ENCODE peak calls at places on chromosome X, in ten cellular contexts. P, C, Y, X, N, R, U, J, B and W are unnamed samples.

GRCh38 chrX:24676403-24677024 is 17.2 kb upstream of the POLA1 start:
- DNase-seq in P (no peak), C (no peak), Y (no peak), X (no peak), N (no peak), R (no peak), U (no peak), J (no peak), B (no peak), W (no peak)

GRCh38 chrX:103608305-103608963 is 671 bp downstream of the TCEAL3 start:
- DNase-seq in P (no peak), C (peak), Y (no peak), X (no peak), N (peak), R (peak), U (no peak), J (no peak), B (no peak), W (no peak)

GRCh38 chrX:10414106-10414824 is 206.1 kb downstream of the MID1 start:
- DNase-seq in P (no peak), C (no peak), Y (no peak), X (no peak), N (no peak), R (no peak), U (no peak), J (no peak), B (no peak), W (no peak)

GRCh38 chrX:6644411-6644810 is 109.5 kb upstream of the VCX3A start:
- DNase-seq in P (no peak), C (no peak), Y (no peak), X (no peak), N (no peak), R (peak), U (no peak), J (no peak), B (no peak), W (no peak)

GRCh38 chrX:106139048-106139447 is 29.1 kb upstream of the PWWP3B start:
- DNase-seq in P (no peak), C (no peak), Y (no peak), X (no peak), N (no peak), R (no peak), U (no peak), J (no peak), B (no peak), W (no peak)

GRCh38 chrX:83469551-83469950 is 38.5 kb upstream of the POU3F4 start:
- DNase-seq in P (no peak), C (no peak), Y (peak), X (peak), N (no peak), R (peak), U (no peak), J (no peak), B (no peak), W (no peak)

GRCh38 chrX:97189668-97190067 is 306.0 kb downstream of the RPA4 start:
- DNase-seq in P (no peak), C (no peak), Y (no peak), X (no peak), N (no peak), R (no peak), U (no peak), J (no peak), B (no peak), W (no peak)

GRCh38 chrX:17854069-17854468 is 7.0 kb downstream of the RAI2 start:
- DNase-seq in P (no peak), C (no peak), Y (no peak), X (no peak), N (no peak), R (no peak), U (no peak), J (no peak), B (no peak), W (no peak)

GRCh38 chrX:47573334-47574095 is 8.7 kb upstream of the TIMP1 start:
- DNase-seq in P (peak), C (peak), Y (no peak), X (peak), N (peak), R (peak), U (no peak), J (no peak), B (peak), W (no peak)

GRCh38 chrX:150587585-150588503 is 19.4 kb downstream of the MTM1 start:
- DNase-seq in P (peak), C (no peak), Y (no peak), X (no peak), N (no peak), R (no peak), U (no peak), J (peak), B (no peak), W (no peak)

GRCh38 chrX:153882086-153882498 is 3.9 kb downstream of the L1CAM start:
- DNase-seq in P (no peak), C (peak), Y (no peak), X (peak), N (no peak), R (no peak), U (peak), J (no peak), B (no peak), W (no peak)

GRCh38 chrX:78327370-78328048 is at the start of gene CYSLTR1:
- DNase-seq in P (no peak), C (no peak), Y (peak), X (no peak), N (peak), R (no peak), U (no peak), J (no peak), B (no peak), W (no peak)

GRCh38 chrX:21972721-21973120 is 32.2 kb downstream of the SMS start:
- DNase-seq in P (no peak), C (no peak), Y (no peak), X (peak), N (no peak), R (no peak), U (peak), J (no peak), B (no peak), W (no peak)

GRCh38 chrX:14777484-14777883 is 95.4 kb downstream of the FANCB start:
- DNase-seq in P (no peak), C (no peak), Y (no peak), X (peak), N (no peak), R (no peak), U (peak), J (no peak), B (no peak), W (no peak)

GRCh38 chrX:65697915-65698796 is 30.7 kb downstream of the MSN start:
- DNase-seq in P (peak), C (peak), Y (peak), X (no peak), N (peak), R (no peak), U (peak), J (peak), B (no peak), W (no peak)

GRCh38 chrX:80808854-80809493 is 703 bp downstream of the BRWD3 start:
- DNase-seq in P (no peak), C (no peak), Y (peak), X (no peak), N (peak), R (peak), U (no peak), J (peak), B (no peak), W (no peak)

GRCh38 chrX:43880439-43880838 is 1.8 kb downstream of the MAOB start:
- DNase-seq in P (no peak), C (no peak), Y (no peak), X (no peak), N (no peak), R (no peak), U (no peak), J (no peak), B (no peak), W (no peak)

GRCh38 chrX:153802513-153803045 is 8.1 kb downstream of the SSR4 start:
- DNase-seq in P (no peak), C (no peak), Y (no peak), X (no peak), N (no peak), R (no peak), U (no peak), J (no peak), B (no peak), W (no peak)

GRCh38 chrX:120774611-120775010 is 101.1 kb downstream of the CT47B1 start:
- DNase-seq in P (no peak), C (no peak), Y (no peak), X (no peak), N (no peak), R (peak), U (no peak), J (no peak), B (no peak), W (no peak)

GRCh38 chrX:107700317-107700774 is 72.0 kb downstream of the PRPS1 start:
- DNase-seq in P (no peak), C (no peak), Y (no peak), X (no peak), N (no peak), R (peak), U (no peak), J (no peak), B (no peak), W (no peak)

GRCh38 chrX:38561126-38561868 is at the start of gene TSPAN7:
- DNase-seq in P (peak), C (peak), Y (peak), X (peak), N (peak), R (peak), U (peak), J (peak), B (peak), W (peak)

GRCh38 chrX:142076633-142077032 is 128.5 kb downstream of the MAGEC2 start:
- DNase-seq in P (no peak), C (no peak), Y (no peak), X (no peak), N (no peak), R (no peak), U (no peak), J (no peak), B (no peak), W (no peak)

DNA sequence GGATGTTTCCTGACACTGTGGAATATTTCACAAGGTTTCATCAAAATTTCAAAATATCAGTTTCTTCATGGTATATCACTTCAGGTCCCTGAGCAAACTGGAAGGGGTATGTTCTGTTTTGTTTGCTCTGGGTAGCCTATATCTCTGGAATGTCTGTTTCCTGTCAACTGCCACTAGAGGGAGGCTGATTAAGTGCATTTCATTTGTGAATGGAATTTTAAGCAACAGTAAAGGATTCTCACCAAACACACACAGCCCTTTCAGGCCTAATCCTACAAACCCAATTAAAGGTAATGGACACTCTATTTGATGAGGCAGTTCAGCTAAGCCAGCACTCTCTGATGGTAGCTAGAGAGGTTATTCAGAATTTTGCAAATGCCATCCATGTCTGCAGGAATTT is 307.1 kb downstream of the TEX13A start:
- DNase-seq in P (no peak), C (no peak), Y (peak), X (no peak), N (no peak), R (peak), U (peak), J (no peak), B (no peak), W (no peak)
- TF ChIP-seq CTCF in P (no peak), C (no peak), Y (peak), X (peak), N (no peak), R (peak), U (peak), J (peak), B (no peak), W (peak)

GRCh38 chrX:42090395-42090794 is 167.0 kb upstream of the CASK start:
- DNase-seq in P (no peak), C (no peak), Y (no peak), X (no peak), N (no peak), R (no peak), U (no peak), J (no peak), B (no peak), W (no peak)

GRCh38 chrX:42085836-42086235 is 162.5 kb upstream of the CASK start:
- DNase-seq in P (no peak), C (no peak), Y (no peak), X (no peak), N (no peak), R (no peak), U (no peak), J (no peak), B (no peak), W (no peak)

GRCh38 chrX:42093756-42094155 is 170.4 kb upstream of the CASK start:
- DNase-seq in P (no peak), C (no peak), Y (no peak), X (peak), N (no peak), R (no peak), U (no peak), J (no peak), B (no peak), W (no peak)

GRCh38 chrX:42089014-42089413 is 165.7 kb upstream of the CASK start:
- DNase-seq in P (no peak), C (no peak), Y (no peak), X (no peak), N (no peak), R (no peak), U (no peak), J (no peak), B (no peak), W (no peak)

DNA sequence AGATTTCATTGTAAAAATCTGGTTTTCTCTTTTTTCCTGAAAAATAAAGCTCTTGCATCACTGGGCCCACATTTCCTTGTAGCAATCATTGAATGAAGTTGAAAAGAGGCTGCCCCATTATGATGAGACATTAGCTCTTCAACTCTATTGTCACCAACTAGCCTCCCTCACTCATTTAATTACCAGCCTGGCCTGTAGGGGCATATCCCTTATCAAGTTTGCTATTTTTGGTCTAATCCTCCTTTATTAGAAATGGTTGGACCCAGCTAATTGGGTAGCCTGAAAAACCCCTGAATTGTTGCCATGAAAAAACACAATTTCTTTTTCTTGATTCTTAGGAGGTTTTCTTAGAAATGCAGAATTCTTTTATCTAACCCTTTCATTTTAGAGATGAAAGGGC is 164.6 kb upstream of the CASK start:
- DNase-seq in P (no peak), C (no peak), Y (no peak), X (no peak), N (no peak), R (no peak), U (no peak), J (no peak), B (no peak), W (no peak)
- TF ChIP-seq CTCF in P (no peak), C (no peak), Y (no peak), X (no peak), N (no peak), R (no peak), U (no peak), J (no peak), B (no peak), W (no peak)

DNA sequence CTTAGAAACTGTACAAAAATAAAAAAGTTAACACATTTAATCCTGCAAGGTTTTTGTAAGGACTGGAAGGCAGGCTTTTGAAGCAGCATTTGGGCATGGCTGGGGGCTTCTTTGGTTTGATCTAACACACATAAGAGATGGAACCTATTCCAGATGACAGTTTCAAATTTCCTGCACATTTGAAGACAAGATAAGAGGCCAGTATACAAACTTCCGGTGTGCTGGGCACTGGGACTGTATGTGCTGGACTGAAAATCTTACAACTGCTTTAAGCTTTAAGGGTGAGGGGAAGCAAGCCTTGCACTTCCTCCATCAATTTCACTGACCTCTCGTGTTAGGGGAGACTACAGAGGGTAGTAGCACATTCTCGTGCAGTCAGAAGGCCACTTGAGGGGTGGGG is 122.9 kb downstream of the AMMECR1 start:
- DNase-seq in P (no peak), C (no peak), Y (no peak), X (no peak), N (no peak), R (no peak), U (no peak), J (no peak), B (no peak), W (no peak)
- TF ChIP-seq CTCF in P (no peak), C (no peak), Y (no peak), X (no peak), N (no peak), R (no peak), U (no peak), J (no peak), B (no peak), W (no peak)

GRCh38 chrX:36898301-36898700 is 109.9 kb upstream of the FAM47C start:
- DNase-seq in P (no peak), C (no peak), Y (no peak), X (peak), N (no peak), R (no peak), U (no peak), J (no peak), B (no peak), W (no peak)
- TF ChIP-seq CTCF in P (no peak), C (no peak), Y (peak), X (peak), N (no peak), R (no peak), U (peak), J (no peak), B (peak), W (peak)

DNA sequence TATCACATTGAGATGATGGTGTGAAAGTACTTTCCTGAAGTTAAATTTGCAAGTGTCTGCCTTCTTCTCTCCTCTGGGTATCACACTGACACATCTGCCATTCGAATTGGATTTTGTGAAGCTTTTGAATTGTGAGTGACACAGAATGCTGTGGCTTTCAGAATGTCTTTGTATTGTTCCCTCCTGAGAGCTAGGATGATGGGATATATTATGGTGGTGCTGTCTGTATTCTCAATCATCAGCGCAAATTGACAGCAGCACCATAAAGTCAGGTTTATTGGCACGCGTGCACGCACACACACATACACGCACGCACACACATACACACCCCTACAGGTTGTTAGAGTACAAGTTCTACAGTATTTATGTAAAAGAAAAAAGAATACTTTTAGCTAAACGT is 143.3 kb downstream of the AWAT2 start:
- DNase-seq in P (no peak), C (no peak), Y (no peak), X (no peak), N (no peak), R (no peak), U (no peak), J (no peak), B (no peak), W (no peak)
- TF ChIP-seq CTCF in P (no peak), C (no peak), Y (no peak), X (no peak), N (no peak), R (no peak), U (no peak), J (no peak), B (no peak), W (no peak)